ENCODE peak calls at places on chromosomes 3 and 15, in six cellular contexts. One of them, this sample, is unnamed.

GRCh38 chr3:168250415-168250861 is 154.7 kb upstream of the GOLIM4 start:
- DNase-seq in HepG2: no peak
- DNase-seq in A549: no peak
- DNase-seq in GM12878: no peak
- DNase-seq in endothelial cell of umbilical vein: no peak
- DNase-seq in K562: no peak
- DNase-seq in this sample: no peak

GRCh38 chr15:85178366-85178765 is 196.7 kb downstream of the PDE8A start:
- DNase-seq in HepG2: no peak
- DNase-seq in A549: no peak
- DNase-seq in GM12878: no peak
- DNase-seq in endothelial cell of umbilical vein: no peak
- DNase-seq in K562: no peak
- DNase-seq in this sample: no peak

GRCh38 chr3:181899702-181900101 is 188.0 kb downstream of the SOX2 start:
- DNase-seq in HepG2: no peak
- DNase-seq in A549: no peak
- DNase-seq in GM12878: no peak
- DNase-seq in endothelial cell of umbilical vein: no peak
- DNase-seq in K562: no peak
- DNase-seq in this sample: no peak

GRCh38 chr3:175426805-175427204 is 567.7 kb downstream of the NAALADL2 start:
- DNase-seq in HepG2: no peak
- DNase-seq in A549: no peak
- DNase-seq in GM12878: no peak
- DNase-seq in endothelial cell of umbilical vein: no peak
- DNase-seq in K562: no peak
- DNase-seq in this sample: no peak

GRCh38 chr3:29453278-29453961 is 172.5 kb downstream of the RBMS3 start:
- DNase-seq in HepG2: no peak
- DNase-seq in A549: no peak
- DNase-seq in GM12878: no peak
- DNase-seq in endothelial cell of umbilical vein: no peak
- DNase-seq in K562: no peak
- DNase-seq in this sample: no peak

GRCh38 chr3:133573054-133573628 is 345 bp upstream of the CDV3 start:
- DNase-seq in HepG2: peak
- DNase-seq in A549: peak
- DNase-seq in GM12878: peak
- DNase-seq in endothelial cell of umbilical vein: peak
- DNase-seq in K562: peak
- DNase-seq in this sample: peak

GRCh38 chr3:4703054-4703480 is 209.9 kb downstream of the ITPR1 start:
- DNase-seq in HepG2: no peak
- DNase-seq in A549: no peak
- DNase-seq in GM12878: no peak
- DNase-seq in endothelial cell of umbilical vein: peak
- DNase-seq in K562: no peak
- DNase-seq in this sample: no peak

GRCh38 chr15:49978171-49978570 is 140.9 kb downstream of the ATP8B4 start:
- DNase-seq in HepG2: no peak
- DNase-seq in A549: no peak
- DNase-seq in GM12878: no peak
- DNase-seq in endothelial cell of umbilical vein: no peak
- DNase-seq in K562: no peak
- DNase-seq in this sample: no peak

GRCh38 chr3:61181874-61182273 is 69.4 kb downstream of the FHIT start:
- DNase-seq in HepG2: peak
- DNase-seq in A549: peak
- DNase-seq in GM12878: peak
- DNase-seq in endothelial cell of umbilical vein: peak
- DNase-seq in K562: no peak
- DNase-seq in this sample: peak

GRCh38 chr15:47756872-47757271 is 39.6 kb downstream of the SEMA6D start:
- DNase-seq in HepG2: no peak
- DNase-seq in A549: no peak
- DNase-seq in GM12878: no peak
- DNase-seq in endothelial cell of umbilical vein: peak
- DNase-seq in K562: no peak
- DNase-seq in this sample: no peak

GRCh38 chr15:65077981-65078352 is 1.4 kb downstream of the KBTBD13 start:
- DNase-seq in HepG2: no peak
- DNase-seq in A549: peak
- DNase-seq in GM12878: no peak
- DNase-seq in endothelial cell of umbilical vein: peak
- DNase-seq in K562: no peak
- DNase-seq in this sample: peak

GRCh38 chr3:100972867-100973266 is 20.4 kb downstream of the ABI3BP start:
- DNase-seq in HepG2: no peak
- DNase-seq in A549: peak
- DNase-seq in GM12878: no peak
- DNase-seq in endothelial cell of umbilical vein: peak
- DNase-seq in K562: no peak
- DNase-seq in this sample: no peak

GRCh38 chr15:74863239-74864056 is 9.7 kb downstream of the SCAMP2 start:
- DNase-seq in HepG2: no peak
- DNase-seq in A549: no peak
- DNase-seq in GM12878: no peak
- DNase-seq in endothelial cell of umbilical vein: no peak
- DNase-seq in K562: no peak
- DNase-seq in this sample: no peak

GRCh38 chr3:40355410-40355809 is 31.6 kb upstream of the ENTPD3 start:
- DNase-seq in HepG2: no peak
- DNase-seq in A549: no peak
- DNase-seq in GM12878: no peak
- DNase-seq in endothelial cell of umbilical vein: no peak
- DNase-seq in K562: no peak
- DNase-seq in this sample: no peak

GRCh38 chr15:83498801-83499200 is 51.7 kb downstream of the SH3GL3 start:
- DNase-seq in HepG2: no peak
- DNase-seq in A549: no peak
- DNase-seq in GM12878: no peak
- DNase-seq in endothelial cell of umbilical vein: no peak
- DNase-seq in K562: no peak
- DNase-seq in this sample: no peak

GRCh38 chr15:90957791-90958190 is 3.1 kb downstream of the RCCD1 start:
- DNase-seq in HepG2: no peak
- DNase-seq in A549: no peak
- DNase-seq in GM12878: no peak
- DNase-seq in endothelial cell of umbilical vein: no peak
- DNase-seq in K562: no peak
- DNase-seq in this sample: no peak

GRCh38 chr15:31528846-31529245 is 202.2 kb downstream of the KLF13 start:
- DNase-seq in HepG2: no peak
- DNase-seq in A549: no peak
- DNase-seq in GM12878: no peak
- DNase-seq in endothelial cell of umbilical vein: no peak
- DNase-seq in K562: no peak
- DNase-seq in this sample: no peak

GRCh38 chr3:124952456-124952855 is 17.9 kb upstream of the MUC13 start:
- DNase-seq in HepG2: peak
- DNase-seq in A549: no peak
- DNase-seq in GM12878: no peak
- DNase-seq in endothelial cell of umbilical vein: no peak
- DNase-seq in K562: no peak
- DNase-seq in this sample: no peak

GRCh38 chr3:141940204-141940776 is 63.8 kb downstream of the ATP1B3 start:
- DNase-seq in HepG2: no peak
- DNase-seq in A549: peak
- DNase-seq in GM12878: no peak
- DNase-seq in endothelial cell of umbilical vein: peak
- DNase-seq in K562: no peak
- DNase-seq in this sample: no peak

GRCh38 chr15:26873846-26874245 is 7.0 kb downstream of the GABRA5 start:
- DNase-seq in HepG2: no peak
- DNase-seq in A549: no peak
- DNase-seq in GM12878: no peak
- DNase-seq in endothelial cell of umbilical vein: no peak
- DNase-seq in K562: no peak
- DNase-seq in this sample: no peak

GRCh38 chr15:67177750-67178149 is 76.7 kb downstream of the AAGAB start:
- DNase-seq in HepG2: no peak
- DNase-seq in A549: no peak
- DNase-seq in GM12878: no peak
- DNase-seq in endothelial cell of umbilical vein: peak
- DNase-seq in K562: no peak
- DNase-seq in this sample: peak

GRCh38 chr3:119235151-119235550 is 5.5 kb downstream of the B4GALT4 start:
- DNase-seq in HepG2: no peak
- DNase-seq in A549: peak
- DNase-seq in GM12878: no peak
- DNase-seq in endothelial cell of umbilical vein: peak
- DNase-seq in K562: no peak
- DNase-seq in this sample: no peak

GRCh38 chr3:13159890-13160289 is 86.7 kb upstream of the IQSEC1 start:
- DNase-seq in HepG2: no peak
- DNase-seq in A549: no peak
- DNase-seq in GM12878: no peak
- DNase-seq in endothelial cell of umbilical vein: no peak
- DNase-seq in K562: no peak
- DNase-seq in this sample: no peak

GRCh38 chr3:112814256-112814655 is 32.4 kb downstream of the CD200R1L start:
- DNase-seq in HepG2: peak
- DNase-seq in A549: peak
- DNase-seq in GM12878: no peak
- DNase-seq in endothelial cell of umbilical vein: peak
- DNase-seq in K562: no peak
- DNase-seq in this sample: peak

GRCh38 chr15:64010719-64011118 is 35.6 kb downstream of the DAPK2 start:
- DNase-seq in HepG2: no peak
- DNase-seq in A549: peak
- DNase-seq in GM12878: peak
- DNase-seq in endothelial cell of umbilical vein: peak
- DNase-seq in K562: no peak
- DNase-seq in this sample: peak

GRCh38 chr3:143885803-143886427 is 37.6 kb upstream of the SLC9A9 start:
- DNase-seq in HepG2: peak
- DNase-seq in A549: peak
- DNase-seq in GM12878: peak
- DNase-seq in endothelial cell of umbilical vein: peak
- DNase-seq in K562: peak
- DNase-seq in this sample: peak

GRCh38 chr3:178485756-178486155 is 50.5 kb upstream of the KCNMB2 start:
- DNase-seq in HepG2: no peak
- DNase-seq in A549: no peak
- DNase-seq in GM12878: no peak
- DNase-seq in endothelial cell of umbilical vein: no peak
- DNase-seq in K562: no peak
- DNase-seq in this sample: no peak

GRCh38 chr3:100256724-100257123 is 4.1 kb upstream of the TBC1D23 start:
- DNase-seq in HepG2: no peak
- DNase-seq in A549: no peak
- DNase-seq in GM12878: no peak
- DNase-seq in endothelial cell of umbilical vein: no peak
- DNase-seq in K562: no peak
- DNase-seq in this sample: no peak

GRCh38 chr15:28023933-28024888 is 74.9 kb downstream of the OCA2 start:
- DNase-seq in HepG2: no peak
- DNase-seq in A549: no peak
- DNase-seq in GM12878: no peak
- DNase-seq in endothelial cell of umbilical vein: no peak
- DNase-seq in K562: no peak
- DNase-seq in this sample: no peak

GRCh38 chr3:33278106-33278672 is 947 bp downstream of the FBXL2 start:
- DNase-seq in HepG2: no peak
- DNase-seq in A549: peak
- DNase-seq in GM12878: no peak
- DNase-seq in endothelial cell of umbilical vein: peak
- DNase-seq in K562: no peak
- DNase-seq in this sample: no peak
- H3K4me3 ChIP-seq in HepG2: peak
- H3K4me3 ChIP-seq in A549: peak
- H3K4me3 ChIP-seq in GM12878: no peak
- H3K4me3 ChIP-seq in endothelial cell of umbilical vein: peak
- H3K4me3 ChIP-seq in K562: peak
- H3K4me3 ChIP-seq in this sample: no peak

DNA sequence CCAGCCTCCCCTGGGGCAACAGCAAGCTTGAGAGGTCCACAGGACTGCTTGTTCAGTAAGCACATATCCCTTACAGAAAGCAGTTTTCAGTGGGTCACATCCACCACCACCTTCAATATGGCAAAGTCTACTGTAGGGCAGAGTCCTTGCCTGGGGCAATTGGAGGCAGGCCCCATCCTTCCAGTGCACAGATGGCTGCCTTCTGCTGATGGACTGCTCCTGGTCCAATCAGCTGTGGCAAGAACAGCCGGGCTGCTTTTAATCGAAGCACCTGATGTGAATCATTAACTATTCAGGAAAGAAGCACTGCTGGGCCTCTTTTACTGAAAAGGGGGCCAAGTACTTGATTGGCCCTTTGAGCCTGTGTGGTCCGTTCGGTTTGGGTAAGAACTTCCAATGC is 24.4 kb downstream of the LARS2 start:
- DNase-seq in HepG2: no peak
- DNase-seq in A549: no peak
- DNase-seq in GM12878: no peak
- DNase-seq in endothelial cell of umbilical vein: no peak
- DNase-seq in K562: no peak
- DNase-seq in this sample: no peak
- TF ChIP-seq MYC in HepG2: no peak
- TF ChIP-seq MYC in A549: no peak
- TF ChIP-seq MYC in GM12878: no peak
- TF ChIP-seq MYC in endothelial cell of umbilical vein: no peak
- TF ChIP-seq MYC in K562: no peak
- TF ChIP-seq MYC in this sample: no peak

DNA sequence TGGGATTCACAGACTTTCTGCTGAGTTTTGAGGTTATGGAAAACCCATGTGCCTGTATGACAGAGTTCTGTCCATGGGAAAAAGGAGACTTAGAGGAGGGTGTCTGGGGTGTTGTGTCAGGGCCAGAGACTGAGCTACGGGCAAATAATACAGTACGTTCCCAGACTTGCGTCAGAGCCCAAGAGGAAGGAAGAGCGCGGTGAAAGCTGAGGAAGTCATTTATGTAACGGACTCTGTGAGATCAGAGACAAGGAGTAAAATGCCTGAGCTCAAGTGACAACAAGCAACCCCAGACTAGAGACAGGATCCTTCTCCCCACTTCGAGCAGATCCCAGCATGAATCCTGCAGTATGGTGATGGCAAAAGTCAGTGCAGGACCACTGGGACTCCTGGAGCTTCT is 368.6 kb upstream of the MCTP2 start:
- DNase-seq in HepG2: no peak
- DNase-seq in A549: no peak
- DNase-seq in GM12878: no peak
- DNase-seq in endothelial cell of umbilical vein: no peak
- DNase-seq in K562: no peak
- DNase-seq in this sample: peak
- TF ChIP-seq POLR2A in HepG2: no peak
- TF ChIP-seq POLR2A in A549: no peak
- TF ChIP-seq POLR2A in GM12878: no peak
- TF ChIP-seq POLR2A in endothelial cell of umbilical vein: no peak
- TF ChIP-seq POLR2A in K562: no peak
- TF ChIP-seq POLR2A in this sample: no peak

DNA sequence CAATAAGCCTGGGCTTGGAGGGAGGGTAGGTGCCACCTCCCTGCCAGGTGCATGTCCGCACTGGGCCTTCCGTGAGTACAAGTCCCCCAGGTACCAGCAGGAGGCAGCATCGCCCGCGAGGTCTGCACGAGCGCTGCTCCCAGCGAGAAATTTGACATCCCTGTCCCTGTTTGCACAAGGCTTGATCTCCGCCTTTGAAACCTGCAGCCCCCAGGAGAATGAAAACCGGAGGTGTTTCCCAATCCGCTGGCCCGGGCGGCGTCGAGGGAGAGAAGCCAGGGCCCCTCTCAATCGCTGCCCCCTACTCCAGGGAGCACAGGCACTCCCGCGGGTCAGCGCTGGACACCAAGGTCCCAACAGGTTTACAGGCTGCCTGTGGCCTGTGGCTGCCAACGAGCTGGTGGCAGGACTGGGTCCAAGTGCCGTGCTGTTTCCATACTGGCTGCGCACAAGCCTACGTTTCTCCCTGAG is 961 bp downstream of the HAPLN3 start:
- DNase-seq in HepG2: peak
- DNase-seq in A549: peak
- DNase-seq in GM12878: no peak
- DNase-seq in endothelial cell of umbilical vein: peak
- DNase-seq in K562: peak
- DNase-seq in this sample: peak
- H3K4me3 ChIP-seq in HepG2: peak
- H3K4me3 ChIP-seq in A549: peak
- H3K4me3 ChIP-seq in GM12878: peak
- H3K4me3 ChIP-seq in endothelial cell of umbilical vein: peak
- H3K4me3 ChIP-seq in K562: no peak
- H3K4me3 ChIP-seq in this sample: no peak